ENCODE peak calls at places on chromosomes 6 and 20, in six cellular contexts. One of them, this sample, is unnamed.

GRCh38 chr6:45184937-45185336 is 143.2 kb upstream of the RUNX2 start:
- DNase-seq in activated gamma-delta T cell treated with Interleukin-2 at 50 U/mL for 16 hours: no peak
- DNase-seq in mesothelial cell of epicardium: no peak
- DNase-seq in pulmonary artery endothelial cell: no peak
- DNase-seq in kidney tubule cell: no peak
- DNase-seq in pons: no peak
- DNase-seq in this sample: no peak

GRCh38 chr6:132063738-132064137 is 112.6 kb upstream of the CCN2 start:
- DNase-seq in kidney tubule cell: peak
- DNase-seq in activated gamma-delta T cell treated with Interleukin-2 at 50 U/mL for 16 hours: no peak
- DNase-seq in mesothelial cell of epicardium: no peak
- DNase-seq in pulmonary artery endothelial cell: peak
- DNase-seq in pons: no peak
- DNase-seq in this sample: peak

GRCh38 chr6:136464874-136465273 is 85.3 kb downstream of the MAP7 start:
- DNase-seq in pulmonary artery endothelial cell: no peak
- DNase-seq in mesothelial cell of epicardium: no peak
- DNase-seq in kidney tubule cell: peak
- DNase-seq in activated gamma-delta T cell treated with Interleukin-2 at 50 U/mL for 16 hours: no peak
- DNase-seq in pons: peak
- DNase-seq in this sample: no peak

GRCh38 chr20:21352703-21353102 is 44.6 kb downstream of the NKX2-4 start:
- DNase-seq in kidney tubule cell: peak
- DNase-seq in activated gamma-delta T cell treated with Interleukin-2 at 50 U/mL for 16 hours: no peak
- DNase-seq in mesothelial cell of epicardium: no peak
- DNase-seq in pons: no peak
- DNase-seq in pulmonary artery endothelial cell: no peak
- DNase-seq in this sample: peak

GRCh38 chr20:62540504-62540903 is 64.7 kb upstream of the GATA5 start:
- DNase-seq in pulmonary artery endothelial cell: no peak
- DNase-seq in activated gamma-delta T cell treated with Interleukin-2 at 50 U/mL for 16 hours: no peak
- DNase-seq in kidney tubule cell: no peak
- DNase-seq in pons: no peak
- DNase-seq in mesothelial cell of epicardium: no peak
- DNase-seq in this sample: no peak

GRCh38 chr6:4687989-4688947 is 87.9 kb upstream of the CDYL start:
- DNase-seq in pulmonary artery endothelial cell: peak
- DNase-seq in mesothelial cell of epicardium: no peak
- DNase-seq in activated gamma-delta T cell treated with Interleukin-2 at 50 U/mL for 16 hours: no peak
- DNase-seq in kidney tubule cell: peak
- DNase-seq in pons: no peak
- DNase-seq in this sample: peak

GRCh38 chr20:50559856-50560623 is 49.9 kb downstream of the PTPN1 start:
- DNase-seq in mesothelial cell of epicardium: no peak
- DNase-seq in activated gamma-delta T cell treated with Interleukin-2 at 50 U/mL for 16 hours: no peak
- DNase-seq in kidney tubule cell: no peak
- DNase-seq in pulmonary artery endothelial cell: no peak
- DNase-seq in pons: no peak
- DNase-seq in this sample: no peak

GRCh38 chr6:136567688-136568087 is 17.5 kb upstream of the MAP7 start:
- DNase-seq in mesothelial cell of epicardium: no peak
- DNase-seq in pulmonary artery endothelial cell: no peak
- DNase-seq in kidney tubule cell: no peak
- DNase-seq in pons: no peak
- DNase-seq in activated gamma-delta T cell treated with Interleukin-2 at 50 U/mL for 16 hours: no peak
- DNase-seq in this sample: no peak

GRCh38 chr6:129874837-129875236 is 13.7 kb upstream of the TMEM244 start:
- DNase-seq in pulmonary artery endothelial cell: no peak
- DNase-seq in kidney tubule cell: no peak
- DNase-seq in mesothelial cell of epicardium: no peak
- DNase-seq in pons: no peak
- DNase-seq in activated gamma-delta T cell treated with Interleukin-2 at 50 U/mL for 16 hours: no peak
- DNase-seq in this sample: no peak

GRCh38 chr20:13510837-13511488 is 127.8 kb downstream of the TASP1 start:
- DNase-seq in mesothelial cell of epicardium: no peak
- DNase-seq in activated gamma-delta T cell treated with Interleukin-2 at 50 U/mL for 16 hours: no peak
- DNase-seq in kidney tubule cell: no peak
- DNase-seq in pulmonary artery endothelial cell: no peak
- DNase-seq in pons: no peak
- DNase-seq in this sample: peak

GRCh38 chr20:52529856-52530255 is 338.3 kb upstream of the ZFP64 start:
- DNase-seq in kidney tubule cell: peak
- DNase-seq in pulmonary artery endothelial cell: no peak
- DNase-seq in activated gamma-delta T cell treated with Interleukin-2 at 50 U/mL for 16 hours: no peak
- DNase-seq in mesothelial cell of epicardium: no peak
- DNase-seq in pons: no peak
- DNase-seq in this sample: peak

GRCh38 chr6:19736066-19736465 is 101.1 kb upstream of the ID4 start:
- DNase-seq in pulmonary artery endothelial cell: no peak
- DNase-seq in activated gamma-delta T cell treated with Interleukin-2 at 50 U/mL for 16 hours: no peak
- DNase-seq in pons: no peak
- DNase-seq in mesothelial cell of epicardium: no peak
- DNase-seq in kidney tubule cell: no peak
- DNase-seq in this sample: no peak

GRCh38 chr6:18166314-18167007 is 11.2 kb downstream of the KDM1B start:
- DNase-seq in mesothelial cell of epicardium: no peak
- DNase-seq in pons: no peak
- DNase-seq in kidney tubule cell: no peak
- DNase-seq in activated gamma-delta T cell treated with Interleukin-2 at 50 U/mL for 16 hours: no peak
- DNase-seq in pulmonary artery endothelial cell: no peak
- DNase-seq in this sample: no peak

GRCh38 chr6:30748851-30749540 is 4.6 kb upstream of the IER3 start:
- DNase-seq in pulmonary artery endothelial cell: no peak
- DNase-seq in mesothelial cell of epicardium: no peak
- DNase-seq in activated gamma-delta T cell treated with Interleukin-2 at 50 U/mL for 16 hours: no peak
- DNase-seq in pons: no peak
- DNase-seq in kidney tubule cell: peak
- DNase-seq in this sample: no peak

GRCh38 chr6:154460306-154461071 is 50.0 kb downstream of the CNKSR3 start:
- DNase-seq in mesothelial cell of epicardium: no peak
- DNase-seq in pons: no peak
- DNase-seq in pulmonary artery endothelial cell: no peak
- DNase-seq in activated gamma-delta T cell treated with Interleukin-2 at 50 U/mL for 16 hours: no peak
- DNase-seq in kidney tubule cell: peak
- DNase-seq in this sample: peak

GRCh38 chr6:21596379-21597242 is 3.1 kb downstream of the SOX4 start:
- DNase-seq in pons: peak
- DNase-seq in activated gamma-delta T cell treated with Interleukin-2 at 50 U/mL for 16 hours: peak
- DNase-seq in mesothelial cell of epicardium: peak
- DNase-seq in pulmonary artery endothelial cell: no peak
- DNase-seq in kidney tubule cell: peak
- DNase-seq in this sample: peak

GRCh38 chr20:2093200-2093781 is 8.3 kb upstream of the STK35 start:
- DNase-seq in pons: no peak
- DNase-seq in mesothelial cell of epicardium: no peak
- DNase-seq in kidney tubule cell: peak
- DNase-seq in pulmonary artery endothelial cell: no peak
- DNase-seq in activated gamma-delta T cell treated with Interleukin-2 at 50 U/mL for 16 hours: no peak
- DNase-seq in this sample: no peak

GRCh38 chr20:40704828-40705227 is 15.8 kb upstream of the MAFB start:
- DNase-seq in pons: no peak
- DNase-seq in kidney tubule cell: no peak
- DNase-seq in mesothelial cell of epicardium: no peak
- DNase-seq in activated gamma-delta T cell treated with Interleukin-2 at 50 U/mL for 16 hours: no peak
- DNase-seq in pulmonary artery endothelial cell: no peak
- DNase-seq in this sample: no peak

GRCh38 chr6:124973780-124974179 is 11.5 kb downstream of the RNF217 start:
- DNase-seq in pons: no peak
- DNase-seq in mesothelial cell of epicardium: no peak
- DNase-seq in activated gamma-delta T cell treated with Interleukin-2 at 50 U/mL for 16 hours: no peak
- DNase-seq in pulmonary artery endothelial cell: no peak
- DNase-seq in kidney tubule cell: no peak
- DNase-seq in this sample: no peak

GRCh38 chr20:23200914-23201313 is 114.8 kb upstream of the CD93 start:
- DNase-seq in pulmonary artery endothelial cell: no peak
- DNase-seq in activated gamma-delta T cell treated with Interleukin-2 at 50 U/mL for 16 hours: no peak
- DNase-seq in pons: no peak
- DNase-seq in mesothelial cell of epicardium: peak
- DNase-seq in kidney tubule cell: peak
- DNase-seq in this sample: peak